ENCODE peak calls at places on chromosomes 12 and 14, in six cellular contexts. One of them, this sample, is unnamed.

GRCh38 chr12:14957769-14958168 is 3.6 kb downstream of the ARHGDIB start:
- ATAC-seq in activated naive CD8-positive, alpha-beta T cell treated with anti-CD3 and anti-CD28 coated beads, Interleukin-2, amount 10 ng/mL, durations not matched to agents 7 days and 5 days: no peak
- ATAC-seq in central memory CD8-positive, alpha-beta T cell: no peak
- ATAC-seq in psoas muscle: no peak
- ATAC-seq in Right ventricle myocardium inferior: no peak
- ATAC-seq in activated T-cell treated with anti-CD3 and anti-CD28 coated beads, Interleukin-2, amount 50 U/mL, for 4 hours: no peak
- ATAC-seq in this sample: no peak

GRCh38 chr12:53049582-53050318 is at the start of gene TNS2:
- ATAC-seq in activated T-cell treated with anti-CD3 and anti-CD28 coated beads, Interleukin-2, amount 50 U/mL, for 4 hours: no peak
- ATAC-seq in Right ventricle myocardium inferior: peak
- ATAC-seq in psoas muscle: peak
- ATAC-seq in activated naive CD8-positive, alpha-beta T cell treated with anti-CD3 and anti-CD28 coated beads, Interleukin-2, amount 10 ng/mL, durations not matched to agents 7 days and 5 days: no peak
- ATAC-seq in central memory CD8-positive, alpha-beta T cell: no peak
- ATAC-seq in this sample: no peak

GRCh38 chr14:103716091-103716801 is 636 bp downstream of the ZFYVE21 start:
- ATAC-seq in central memory CD8-positive, alpha-beta T cell: no peak
- ATAC-seq in activated naive CD8-positive, alpha-beta T cell treated with anti-CD3 and anti-CD28 coated beads, Interleukin-2, amount 10 ng/mL, durations not matched to agents 7 days and 5 days: no peak
- ATAC-seq in Right ventricle myocardium inferior: no peak
- ATAC-seq in psoas muscle: peak
- ATAC-seq in activated T-cell treated with anti-CD3 and anti-CD28 coated beads, Interleukin-2, amount 50 U/mL, for 4 hours: peak
- ATAC-seq in this sample: peak

GRCh38 chr14:74954947-74955228 is 509 bp downstream of the PGF start:
- ATAC-seq in Right ventricle myocardium inferior: no peak
- ATAC-seq in psoas muscle: peak
- ATAC-seq in activated T-cell treated with anti-CD3 and anti-CD28 coated beads, Interleukin-2, amount 50 U/mL, for 4 hours: no peak
- ATAC-seq in activated naive CD8-positive, alpha-beta T cell treated with anti-CD3 and anti-CD28 coated beads, Interleukin-2, amount 10 ng/mL, durations not matched to agents 7 days and 5 days: no peak
- ATAC-seq in central memory CD8-positive, alpha-beta T cell: no peak
- ATAC-seq in this sample: no peak

GRCh38 chr12:6923003-6923732 is 4.6 kb upstream of the ATN1 start:
- ATAC-seq in psoas muscle: no peak
- ATAC-seq in activated T-cell treated with anti-CD3 and anti-CD28 coated beads, Interleukin-2, amount 50 U/mL, for 4 hours: no peak
- ATAC-seq in Right ventricle myocardium inferior: no peak
- ATAC-seq in central memory CD8-positive, alpha-beta T cell: no peak
- ATAC-seq in activated naive CD8-positive, alpha-beta T cell treated with anti-CD3 and anti-CD28 coated beads, Interleukin-2, amount 10 ng/mL, durations not matched to agents 7 days and 5 days: no peak
- ATAC-seq in this sample: no peak

GRCh38 chr12:131734336-131735152 is 23.7 kb downstream of the SFSWAP start:
- ATAC-seq in Right ventricle myocardium inferior: no peak
- ATAC-seq in psoas muscle: no peak
- ATAC-seq in central memory CD8-positive, alpha-beta T cell: no peak
- ATAC-seq in activated T-cell treated with anti-CD3 and anti-CD28 coated beads, Interleukin-2, amount 50 U/mL, for 4 hours: no peak
- ATAC-seq in activated naive CD8-positive, alpha-beta T cell treated with anti-CD3 and anti-CD28 coated beads, Interleukin-2, amount 10 ng/mL, durations not matched to agents 7 days and 5 days: no peak
- ATAC-seq in this sample: no peak

GRCh38 chr12:22215467-22216253 is 118.8 kb downstream of the ST8SIA1 start:
- ATAC-seq in psoas muscle: no peak
- ATAC-seq in Right ventricle myocardium inferior: no peak
- ATAC-seq in central memory CD8-positive, alpha-beta T cell: no peak
- ATAC-seq in activated naive CD8-positive, alpha-beta T cell treated with anti-CD3 and anti-CD28 coated beads, Interleukin-2, amount 10 ng/mL, durations not matched to agents 7 days and 5 days: no peak
- ATAC-seq in activated T-cell treated with anti-CD3 and anti-CD28 coated beads, Interleukin-2, amount 50 U/mL, for 4 hours: no peak
- ATAC-seq in this sample: no peak

GRCh38 chr12:55847603-55848329 is 5.0 kb upstream of the MMP19 start:
- ATAC-seq in activated naive CD8-positive, alpha-beta T cell treated with anti-CD3 and anti-CD28 coated beads, Interleukin-2, amount 10 ng/mL, durations not matched to agents 7 days and 5 days: no peak
- ATAC-seq in central memory CD8-positive, alpha-beta T cell: no peak
- ATAC-seq in psoas muscle: peak
- ATAC-seq in activated T-cell treated with anti-CD3 and anti-CD28 coated beads, Interleukin-2, amount 50 U/mL, for 4 hours: peak
- ATAC-seq in Right ventricle myocardium inferior: peak
- ATAC-seq in this sample: peak

GRCh38 chr12:95083938-95084337 is 10.5 kb upstream of the NR2C1 start:
- ATAC-seq in psoas muscle: peak
- ATAC-seq in central memory CD8-positive, alpha-beta T cell: no peak
- ATAC-seq in Right ventricle myocardium inferior: peak
- ATAC-seq in activated naive CD8-positive, alpha-beta T cell treated with anti-CD3 and anti-CD28 coated beads, Interleukin-2, amount 10 ng/mL, durations not matched to agents 7 days and 5 days: no peak
- ATAC-seq in activated T-cell treated with anti-CD3 and anti-CD28 coated beads, Interleukin-2, amount 50 U/mL, for 4 hours: no peak
- ATAC-seq in this sample: no peak

GRCh38 chr12:68158427-68158826 is 1.1 kb downstream of the IFNG start:
- ATAC-seq in central memory CD8-positive, alpha-beta T cell: peak
- ATAC-seq in Right ventricle myocardium inferior: no peak
- ATAC-seq in activated naive CD8-positive, alpha-beta T cell treated with anti-CD3 and anti-CD28 coated beads, Interleukin-2, amount 10 ng/mL, durations not matched to agents 7 days and 5 days: no peak
- ATAC-seq in psoas muscle: peak
- ATAC-seq in activated T-cell treated with anti-CD3 and anti-CD28 coated beads, Interleukin-2, amount 50 U/mL, for 4 hours: no peak
- ATAC-seq in this sample: no peak

GRCh38 chr14:100764716-100765115 is 38.0 kb downstream of the DLK1 start:
- ATAC-seq in activated T-cell treated with anti-CD3 and anti-CD28 coated beads, Interleukin-2, amount 50 U/mL, for 4 hours: no peak
- ATAC-seq in psoas muscle: no peak
- ATAC-seq in Right ventricle myocardium inferior: no peak
- ATAC-seq in central memory CD8-positive, alpha-beta T cell: no peak
- ATAC-seq in activated naive CD8-positive, alpha-beta T cell treated with anti-CD3 and anti-CD28 coated beads, Interleukin-2, amount 10 ng/mL, durations not matched to agents 7 days and 5 days: no peak
- ATAC-seq in this sample: no peak

GRCh38 chr12:42507031-42507430 is 82.5 kb downstream of the PRICKLE1 start:
- ATAC-seq in psoas muscle: no peak
- ATAC-seq in Right ventricle myocardium inferior: no peak
- ATAC-seq in central memory CD8-positive, alpha-beta T cell: no peak
- ATAC-seq in activated naive CD8-positive, alpha-beta T cell treated with anti-CD3 and anti-CD28 coated beads, Interleukin-2, amount 10 ng/mL, durations not matched to agents 7 days and 5 days: no peak
- ATAC-seq in activated T-cell treated with anti-CD3 and anti-CD28 coated beads, Interleukin-2, amount 50 U/mL, for 4 hours: no peak
- ATAC-seq in this sample: no peak

GRCh38 chr14:68403794-68404522 is 388.9 kb downstream of the ZFP36L1 start:
- ATAC-seq in central memory CD8-positive, alpha-beta T cell: no peak
- ATAC-seq in activated naive CD8-positive, alpha-beta T cell treated with anti-CD3 and anti-CD28 coated beads, Interleukin-2, amount 10 ng/mL, durations not matched to agents 7 days and 5 days: no peak
- ATAC-seq in Right ventricle myocardium inferior: no peak
- ATAC-seq in psoas muscle: no peak
- ATAC-seq in activated T-cell treated with anti-CD3 and anti-CD28 coated beads, Interleukin-2, amount 50 U/mL, for 4 hours: no peak
- ATAC-seq in this sample: no peak

This sample was measured in esophagus mucosa.